ENCODE peak calls at places on chromosome 6, in ten cellular contexts. H is right atrium auricular region; P is naive thymus-derived CD4-positive, alpha-beta T cell; S is spleen; O is fibroblast of lung; J is left ventricle myocardium inferior; F is PC-9; R is right lobe of liver; A is testis; G is tibial artery. T is an unnamed sample. For H3K4me1, the result is how much of the 10 kb centered on the place peaks cover.

GRCh38 chr6:143529095-143529494 is 17.6 kb upstream of the FUCA2 start:
- DNase-seq in F (no peak), S (no peak), A (no peak), O (no peak), P (no peak), G (no peak), J (no peak), R (no peak), H (no peak), T (no peak)

GRCh38 chr6:30793521-30794194 is 49.3 kb upstream of the IER3 start:
- DNase-seq in G (no peak), O (peak), R (no peak), J (no peak), F (no peak), H (no peak), A (no peak), P (peak), S (no peak), T (no peak)

GRCh38 chr6:26489926-26490575 is 10.1 kb upstream of the BTN1A1 start:
- DNase-seq in S (no peak), H (no peak), R (no peak), P (no peak), A (no peak), O (no peak), F (no peak), J (no peak), G (no peak), T (no peak)

GRCh38 chr6:150632785-150633465 is 33.2 kb downstream of the PLEKHG1 start:
- DNase-seq in R (no peak), S (no peak), H (no peak), J (no peak), G (no peak), F (no peak), O (no peak), A (no peak), P (no peak), T (no peak)

GRCh38 chr6:4021862-4022715 is 56.8 kb downstream of the FAM217A start:
- DNase-seq in P (peak), O (no peak), R (no peak), A (no peak), G (no peak), H (no peak), F (no peak), S (no peak), J (no peak), T (no peak)

GRCh38 chr6:53794073-53794719 is 609 bp upstream of the LRRC1 start:
- DNase-seq in A (peak), S (peak), R (peak), P (peak), H (no peak), O (peak), J (peak), F (peak), G (peak), T (peak)

GRCh38 chr6:106913111-106913510 is 61.4 kb downstream of the CD24 start:
- DNase-seq in J (no peak), A (no peak), R (no peak), P (no peak), H (no peak), F (peak), O (no peak), G (no peak), S (no peak), T (no peak)

GRCh38 chr6:132511159-132511835 is 1.6 kb downstream of the STX7 start:
- DNase-seq in P (no peak), G (peak), S (no peak), F (no peak), O (peak), R (no peak), A (no peak), H (no peak), J (no peak), T (no peak)

GRCh38 chr6:158517581-158517980 is 42.3 kb upstream of the TMEM181 start:
- DNase-seq in J (no peak), G (no peak), F (no peak), O (no peak), S (no peak), H (peak), P (no peak), A (no peak), R (no peak), T (no peak)

GRCh38 chr6:101322921-101323320 is 70.6 kb upstream of the GRIK2 start:
- DNase-seq in G (no peak), P (no peak), O (no peak), R (no peak), J (no peak), F (no peak), A (no peak), S (no peak), H (no peak), T (no peak)

GRCh38 chr6:15531973-15532372 is 130.9 kb downstream of the DTNBP1 start:
- DNase-seq in R (no peak), J (no peak), S (no peak), F (no peak), H (peak), A (no peak), O (no peak), G (no peak), P (no peak), T (no peak)

GRCh38 chr6:96760153-96760687 is 77.1 kb downstream of the GPR63 start:
- DNase-seq in P (no peak), F (no peak), J (no peak), G (no peak), O (no peak), A (no peak), R (no peak), H (no peak), S (no peak), T (no peak)

GRCh38 chr6:170291271-170292110 is 613 bp upstream of the DLL1 start:
- DNase-seq in J (peak), R (peak), A (peak), P (peak), O (no peak), S (peak), H (peak), F (no peak), G (peak), T (peak)

GRCh38 chr6:38341501-38341900 is 298.2 kb downstream of the BTBD9 start:
- DNase-seq in R (no peak), S (no peak), H (no peak), O (no peak), F (no peak), G (no peak), P (no peak), A (no peak), J (no peak), T (no peak)

GRCh38 chr6:155314773-155315515 is 660 bp upstream of the TFB1M start:
- DNase-seq in S (no peak), A (peak), F (peak), P (no peak), G (peak), O (peak), R (peak), H (peak), J (peak), T (peak)

GRCh38 chr6:33828452-33828763 is 24.6 kb upstream of the MLN start:
- DNase-seq in O (no peak), H (no peak), R (no peak), S (no peak), G (no peak), J (no peak), P (no peak), F (no peak), A (no peak), T (no peak)

GRCh38 chr6:2021713-2022125 is 223.7 kb downstream of the GMDS start:
- DNase-seq in G (peak), A (peak), O (peak), S (no peak), R (no peak), P (no peak), F (no peak), H (peak), J (peak), T (peak)

GRCh38 chr6:90110971-90111370 is 185.7 kb downstream of the BACH2 start:
- DNase-seq in S (no peak), F (no peak), J (no peak), P (peak), H (no peak), R (no peak), G (no peak), A (no peak), O (no peak), T (no peak)

GRCh38 chr6:144434308-144434990 is 149.3 kb downstream of the UTRN start:
- DNase-seq in G (no peak), F (peak), A (no peak), P (no peak), H (no peak), R (no peak), S (no peak), O (peak), J (no peak), T (no peak)

GRCh38 chr6:92779758-92780157 is 639.6 kb downstream of the EPHA7 start:
- DNase-seq in J (no peak), O (peak), G (peak), H (no peak), F (no peak), R (no peak), S (no peak), P (no peak), A (no peak), T (peak)

GRCh38 chr6:34657307-34657978 is 39.1 kb downstream of the ILRUN start:
- DNase-seq in S (no peak), J (no peak), H (peak), F (peak), R (no peak), A (peak), G (peak), O (peak), P (no peak), T (no peak)

GRCh38 chr6:78810698-78811097 is 56.7 kb upstream of the IRAK1BP1 start:
- DNase-seq in A (no peak), S (no peak), R (peak), O (no peak), P (no peak), H (no peak), J (no peak), G (no peak), F (no peak), T (no peak)

GRCh38 chr6:41191569-41191968 is 9.4 kb downstream of the TREML2 start:
- DNase-seq in P (no peak), G (no peak), R (no peak), J (peak), O (no peak), F (no peak), A (no peak), H (peak), S (peak), T (peak)

GRCh38 chr6:34723203-34723602 is 26.6 kb upstream of the ILRUN start:
- DNase-seq in S (no peak), O (peak), F (no peak), P (no peak), G (no peak), H (no peak), J (no peak), R (no peak), A (no peak), T (no peak)

GRCh38 chr6:49919261-49919660 is 44.7 kb downstream of the DEFB114 start:
- DNase-seq in P (no peak), J (no peak), A (no peak), G (no peak), H (no peak), R (no peak), O (no peak), F (no peak), S (no peak), T (no peak)

GRCh38 chr6:32186496-32186840 is 2.4 kb upstream of the AGER start:
- DNase-seq in F (no peak), S (peak), G (no peak), O (no peak), J (no peak), H (no peak), P (no peak), R (no peak), A (no peak), T (no peak)

GRCh38 chr6:5078121-5078695 is 6.9 kb upstream of the PPP1R3G start:
- DNase-seq in R (no peak), G (no peak), J (no peak), H (no peak), P (no peak), S (no peak), F (no peak), A (no peak), O (peak), T (no peak)

GRCh38 chr6:122839477-122839876 is 50.4 kb downstream of the SMPDL3A start:
- DNase-seq in A (peak), G (peak), S (no peak), J (no peak), R (no peak), P (peak), O (peak), F (peak), H (peak), T (no peak)

GRCh38 chr6:24799541-24799915 is 811 bp upstream of the ARMH2 start:
- DNase-seq in R (no peak), S (no peak), P (no peak), F (no peak), O (no peak), H (no peak), J (no peak), G (no peak), A (no peak), T (no peak)

GRCh38 chr6:161618816-161619454 is 345.1 kb upstream of the AGPAT4 start:
- DNase-seq in R (no peak), F (no peak), P (no peak), J (peak), G (no peak), O (peak), H (no peak), A (peak), S (no peak), T (peak)

GRCh38 chr6:41682966-41683459 is 44.7 kb downstream of the MDFI start:
- DNase-seq in P (no peak), F (no peak), G (no peak), H (no peak), O (peak), S (no peak), A (peak), J (peak), R (no peak), T (no peak)

GRCh38 chr6:324116-324728 is 31.9 kb downstream of the DUSP22 start:
- DNase-seq in R (no peak), O (no peak), J (no peak), G (no peak), A (no peak), P (no peak), S (peak), F (no peak), H (no peak), T (no peak)
- H3K4me1 ChIP-seq in R (under half), O (under half), J (under half), G (under half), A (under half), P (under half), S (under half), F (under half), H (under half), T (under half)

GRCh38 chr6:29008089-29008488 is 3.0 kb upstream of the ZNF311 start:
- DNase-seq in J (no peak), O (no peak), R (no peak), G (no peak), P (no peak), S (no peak), A (no peak), H (no peak), F (no peak), T (no peak)

GRCh38 chr6:29011276-29011734 is 6.2 kb upstream of the ZNF311 start:
- DNase-seq in O (peak), F (no peak), S (no peak), G (peak), H (peak), P (peak), R (no peak), A (peak), J (no peak), T (peak)

GRCh38 chr6:29005183-29005885 is at the start of gene ZNF311:
- DNase-seq in A (peak), J (peak), O (peak), P (peak), S (no peak), H (no peak), F (no peak), G (peak), R (no peak), T (peak)

GRCh38 chr6:29014729-29015608 is 9.9 kb upstream of the ZNF311 start:
- DNase-seq in A (no peak), G (no peak), J (no peak), R (no peak), P (no peak), S (no peak), F (no peak), O (peak), H (no peak), T (peak)

DNA sequence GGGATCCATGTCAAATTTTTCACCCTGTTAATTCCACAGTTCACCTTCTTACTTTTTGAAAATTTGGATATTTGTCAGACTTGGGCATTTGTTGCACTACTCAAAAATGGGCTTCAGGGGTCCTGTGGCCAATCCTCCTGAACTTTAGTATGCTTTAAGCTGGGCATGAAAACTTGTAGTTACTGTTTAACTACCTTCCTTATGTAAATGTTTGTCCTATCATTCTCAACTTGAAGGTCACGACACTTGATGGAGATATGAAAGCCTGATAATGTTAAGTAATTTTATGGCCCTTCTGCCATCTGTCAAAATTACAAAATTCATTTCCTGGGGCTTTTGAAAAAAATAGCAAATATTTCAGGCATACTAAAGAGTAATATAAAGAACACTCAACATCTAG is 4.2 kb upstream of the ZNF311 start:
- DNase-seq in O (no peak), S (no peak), R (no peak), A (no peak), F (no peak), G (no peak), J (no peak), P (no peak), H (no peak), T (no peak)
- H3K27ac ChIP-seq in O (no peak), S (no peak), R (no peak), A (no peak), F (no peak), G (no peak), J (no peak), P (no peak), H (no peak), T (no peak)

DNA sequence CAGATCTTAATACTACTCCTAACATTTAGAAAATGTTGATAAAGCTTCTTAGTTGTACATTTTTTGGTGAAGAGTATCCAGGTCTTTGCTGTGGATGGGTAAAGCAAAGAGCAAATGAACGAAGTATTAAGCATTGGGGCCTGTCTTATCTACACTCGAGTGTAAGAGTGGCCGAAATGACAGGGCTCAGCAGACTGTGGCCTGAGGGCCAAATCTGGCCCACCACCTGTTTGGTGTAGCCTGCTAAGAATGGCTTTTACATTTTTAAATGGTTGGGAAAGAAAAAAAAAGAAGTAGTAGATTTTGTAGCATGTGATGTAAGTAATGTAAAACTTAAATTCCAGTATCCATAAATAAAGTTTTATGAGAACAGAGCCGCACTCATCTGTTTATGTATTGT is 19.4 kb upstream of the MAPK13 start:
- DNase-seq in P (no peak), O (no peak), J (no peak), R (no peak), S (no peak), G (no peak), F (no peak), H (no peak), A (no peak), T (no peak)
- H3K4me3 ChIP-seq in P (no peak), O (no peak), J (no peak), R (no peak), S (no peak), G (no peak), F (no peak), H (no peak), A (no peak), T (no peak)

DNA sequence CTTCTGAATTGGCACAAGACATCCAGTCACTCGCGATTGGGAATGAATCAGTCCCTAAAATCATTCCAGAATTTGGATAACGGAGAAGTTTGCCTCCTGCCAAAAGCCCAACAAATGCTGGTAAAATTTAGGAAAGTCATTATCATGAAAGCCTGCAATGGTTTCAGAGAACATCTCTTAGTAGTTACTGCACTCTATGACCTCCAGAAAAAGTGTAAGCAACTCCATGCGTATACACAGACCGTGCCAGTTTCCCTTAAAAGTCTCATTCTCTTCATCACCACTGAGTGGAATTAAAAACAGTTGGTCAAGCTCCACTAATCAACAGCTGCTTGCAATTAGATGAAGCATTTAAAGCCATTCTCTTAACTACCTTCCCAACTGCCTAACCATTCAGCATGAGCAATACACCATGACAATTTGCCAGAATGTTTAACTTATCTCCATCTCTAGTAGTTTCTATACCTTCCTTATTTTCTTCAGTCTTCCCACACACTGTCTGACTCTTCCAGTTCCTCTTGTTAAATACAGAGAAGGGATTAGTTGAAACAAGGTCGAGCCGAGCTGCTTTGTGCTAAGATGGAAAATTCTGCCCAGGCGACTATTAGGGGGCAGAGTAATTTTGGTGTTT is 183.6 kb upstream of the PRDM1 start:
- DNase-seq in S (no peak), A (no peak), P (no peak), O (no peak), J (no peak), G (no peak), R (no peak), F (no peak), H (no peak), T (no peak)
- H3K4me1 ChIP-seq in S (under half), A (under half), P (under half), O (under half), J (under half), G (under half), R (under half), F (under half), H (under half), T (under half)

DNA sequence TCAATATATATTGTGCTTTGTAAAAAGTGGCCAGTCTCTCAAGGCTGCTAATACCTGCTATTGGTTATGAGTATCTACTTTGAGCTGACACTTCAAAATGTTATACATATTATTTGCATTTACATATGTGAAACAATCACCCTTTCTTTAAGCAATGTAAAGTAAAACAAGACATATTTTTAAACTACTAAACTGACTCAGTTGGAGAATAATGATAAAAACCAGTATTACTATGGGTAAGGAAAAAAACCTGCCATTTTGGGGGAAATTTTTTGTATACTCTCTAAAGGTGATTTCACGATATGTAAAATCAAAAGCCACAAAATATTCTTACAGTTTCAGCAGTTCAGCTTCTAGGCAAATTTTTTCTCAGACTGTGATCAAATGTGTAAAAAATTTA is 232.3 kb downstream of the PRL start:
- DNase-seq in O (no peak), P (no peak), F (no peak), R (no peak), S (no peak), A (no peak), H (no peak), G (no peak), J (no peak), T (no peak)
- H3K27ac ChIP-seq in O (no peak), P (no peak), F (no peak), R (no peak), S (no peak), A (no peak), H (no peak), G (no peak), J (no peak), T (no peak)

DNA sequence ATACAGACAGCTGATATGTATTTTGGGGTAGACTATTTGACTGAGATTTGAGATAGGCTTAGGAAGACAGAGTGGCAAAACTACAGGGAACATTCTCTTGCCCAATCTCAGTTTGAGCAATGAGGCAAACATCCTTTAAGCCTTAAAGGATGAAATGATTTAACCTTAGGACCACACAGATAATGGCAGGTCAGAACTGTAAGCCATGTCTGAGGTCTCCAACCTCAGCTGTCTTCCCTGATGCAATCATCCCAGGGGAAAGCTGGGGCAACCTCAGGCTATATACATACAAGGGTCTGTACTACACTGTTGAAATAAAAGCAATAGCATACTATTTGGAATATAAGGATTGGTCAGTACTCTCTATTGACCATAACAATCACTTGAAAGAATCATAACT is 83.8 kb upstream of the NUP153 start:
- DNase-seq in H (no peak), G (no peak), P (no peak), O (no peak), F (no peak), J (no peak), R (no peak), A (no peak), S (no peak), T (no peak)
- H3K4me3 ChIP-seq in H (no peak), G (no peak), P (no peak), O (no peak), F (no peak), J (no peak), R (no peak), A (no peak), S (no peak), T (no peak)

T was measured in right cardiac atrium.